ENCODE peak calls at places on chromosome 19, in seven cellular contexts. B is RWPE1; S is AG04450; M is CD8-positive, alpha-beta memory T cell; C is skeletal muscle cell; U is midbrain; F is activated CD8-positive, alpha-beta memory T cell treated with anti-CD3 and anti-CD28 coated beads, Interleukin-2, amount 10 ng/mL, durations not matched to agents 7 days and 5 days. I is an unnamed sample.

GRCh38 chr19:6800991-6801396 is 28.5 kb downstream of the VAV1 start:
- DNase-seq in B (peak; percentile 77), S (no peak), M (no peak), C (peak; percentile 11), U (no peak), F (peak; percentile 44), I (peak; percentile 50)

GRCh38 chr19:31276831-31277230 is 72.4 kb downstream of the TSHZ3 start:
- DNase-seq in B (no peak), S (no peak), M (no peak), C (no peak), U (no peak), F (no peak), I (no peak)

GRCh38 chr19:27884376-27884775 is 1328.6 kb downstream of the UQCRFS1 start:
- DNase-seq in B (no peak), S (no peak), M (no peak), C (no peak), U (no peak), F (no peak), I (no peak)

GRCh38 chr19:2289714-2290435 is 7.9 kb upstream of the PEAK3 start:
- DNase-seq in B (no peak), S (no peak), M (peak; percentile 59), C (no peak), U (peak; percentile 28), F (peak; percentile 85), I (no peak)

GRCh38 chr19:19661675-19662251 is 1.7 kb downstream of the ATP13A1 start:
- DNase-seq in B (no peak), S (no peak), M (peak; percentile 57), C (no peak), U (no peak), F (peak; percentile 91), I (no peak)

GRCh38 chr19:11659612-11660011 is 62.3 kb downstream of the ZNF627 start:
- DNase-seq in B (peak; percentile 24), S (no peak), M (no peak), C (no peak), U (peak; percentile 0), F (no peak), I (no peak)

GRCh38 chr19:45265375-45265774 is 14.3 kb downstream of the MARK4 start:
- DNase-seq in B (no peak), S (no peak), M (no peak), C (no peak), U (no peak), F (no peak), I (no peak)

GRCh38 chr19:29283366-29283765 is 70.4 kb upstream of the UQCRFS1 start:
- DNase-seq in B (no peak), S (no peak), M (no peak), C (no peak), U (no peak), F (no peak), I (no peak)

GRCh38 chr19:7744871-7745270 is 2.5 kb downstream of the CD209 start:
- DNase-seq in B (no peak), S (no peak), M (no peak), C (no peak), U (no peak), F (no peak), I (no peak)

GRCh38 chr19:9641810-9642209 is 20.8 kb upstream of the ZNF561 start:
- DNase-seq in B (no peak), S (no peak), M (no peak), C (no peak), U (no peak), F (no peak), I (no peak)

GRCh38 chr19:918481-919156 is 1.5 kb downstream of the KISS1R start:
- DNase-seq in B (no peak), S (no peak), M (no peak), C (no peak), U (no peak), F (peak; percentile 60), I (no peak)

GRCh38 chr19:33055718-33056117 is 9.0 kb downstream of the RHPN2 start:
- DNase-seq in B (no peak), S (no peak), M (no peak), C (no peak), U (no peak), F (no peak), I (no peak)

GRCh38 chr19:16873603-16874002 is 15.2 kb upstream of the F2RL3 start:
- DNase-seq in B (no peak), S (no peak), M (no peak), C (no peak), U (no peak), F (no peak), I (no peak)

GRCh38 chr19:38210458-38210987 is 13.5 kb downstream of the DPF1 start:
- DNase-seq in B (no peak), S (no peak), M (no peak), C (peak; percentile 31), U (peak; percentile 75), F (no peak), I (no peak)

GRCh38 chr19:16571283-16571682 is 932 bp downstream of the SLC35E1 start:
- DNase-seq in B (peak; percentile 41), S (no peak), M (no peak), C (peak; percentile 31), U (no peak), F (no peak), I (no peak)

GRCh38 chr19:19552811-19553210 is 14.7 kb downstream of the CILP2 start:
- DNase-seq in B (peak; percentile 57), S (no peak), M (no peak), C (no peak), U (no peak), F (no peak), I (no peak)

GRCh38 chr19:5547881-5548280 is 19.9 kb downstream of the TINCR start:
- DNase-seq in B (peak; percentile 36), S (peak; percentile 13), M (no peak), C (no peak), U (no peak), F (peak; percentile 54), I (peak; percentile 5)

GRCh38 chr19:47779524-47780214 is 1.2 kb downstream of the SELENOW start:
- DNase-seq in B (no peak), S (no peak), M (no peak), C (no peak), U (no peak), F (no peak), I (no peak)

GRCh38 chr19:1851581-1852293 is 3.5 kb upstream of the REXO1 start:
- DNase-seq in B (no peak), S (no peak), M (peak; percentile 61), C (no peak), U (no peak), F (no peak), I (no peak)